ENCODE peak calls at places on chromosomes 2 and 18, in four cellular contexts. H is mammary epithelial cell, V is prostate gland, W is adrenal gland. F is an unnamed sample.

GRCh38 chr2:211035548-211036185 is 479.3 kb downstream of the CPS1 start:
- DNase-seq in H (peak), V (no peak), W (peak), F (peak)

GRCh38 chr2:233413529-233414272 is 59.4 kb downstream of the DGKD start:
- DNase-seq in H (peak), V (no peak), W (peak), F (no peak)

GRCh38 chr2:11154460-11155325 is 574 bp upstream of the SLC66A3 start:
- DNase-seq in H (peak), V (peak), W (peak), F (peak)

GRCh38 chr2:143321994-143322393 is 192.8 kb downstream of the ARHGAP15 start:
- DNase-seq in H (peak), V (no peak), W (no peak), F (peak)

GRCh38 chr18:62436636-62437519 is 85.9 kb upstream of the ZCCHC2 start:
- DNase-seq in H (peak), V (peak), W (peak), F (no peak)

GRCh38 chr2:218990052-218990451 is 3.2 kb downstream of the CRYBA2 start:
- DNase-seq in H (no peak), V (no peak), W (no peak), F (no peak)

GRCh38 chr2:101790856-101791255 is 93.3 kb downstream of the MAP4K4 start:
- DNase-seq in H (no peak), V (no peak), W (no peak), F (no peak)

GRCh38 chr2:88233216-88233615 is 63.1 kb downstream of the THNSL2 start:
- DNase-seq in H (no peak), V (no peak), W (no peak), F (no peak)

GRCh38 chr2:166628478-166629136 is 134.6 kb upstream of the SCN7A start:
- DNase-seq in H (no peak), V (no peak), W (no peak), F (no peak)

GRCh38 chr2:135256531-135257258 is 204.6 kb downstream of the RAB3GAP1 start:
- DNase-seq in H (peak), V (no peak), W (no peak), F (no peak)

GRCh38 chr2:203360833-203361430 is 32.7 kb downstream of the ABI2 start:
- DNase-seq in H (no peak), V (no peak), W (no peak), F (peak)

GRCh38 chr18:73749304-73749703 is 398.3 kb downstream of the FBXO15 start:
- DNase-seq in H (peak), V (no peak), W (no peak), F (no peak)

GRCh38 chr2:198127627-198128026 is 323.2 kb downstream of the PLCL1 start:
- DNase-seq in H (peak), V (no peak), W (peak), F (peak)

GRCh38 chr2:79882548-79882947 is 369.7 kb downstream of the CTNNA2 start:
- DNase-seq in H (no peak), V (no peak), W (no peak), F (no peak)

GRCh38 chr2:239549711-239550265 is 149.0 kb upstream of the HDAC4 start:
- DNase-seq in H (no peak), V (no peak), W (no peak), F (no peak)

GRCh38 chr2:88765154-88765948 is 73.9 kb downstream of the RPIA start:
- DNase-seq in H (peak), V (no peak), W (no peak), F (no peak)

GRCh38 chr2:240564571-240565266 is 3.6 kb upstream of the RNPEPL1 start:
- DNase-seq in H (no peak), V (no peak), W (peak), F (no peak)

GRCh38 chr2:161481619-161482018 is 65.5 kb downstream of the TBR1 start:
- DNase-seq in H (no peak), V (no peak), W (no peak), F (no peak)

GRCh38 chr2:241689306-241689705 is 2.7 kb upstream of the DTYMK start:
- DNase-seq in H (no peak), V (no peak), W (no peak), F (no peak)

GRCh38 chr2:37786854-37787253 is 115.4 kb upstream of the CDC42EP3 start:
- DNase-seq in H (peak), V (peak), W (no peak), F (peak)

GRCh38 chr2:217085543-217085942 is 225.7 kb upstream of the TNP1 start:
- DNase-seq in H (no peak), V (no peak), W (no peak), F (no peak)

GRCh38 chr2:47307066-47307465 is 95.9 kb upstream of the MSH2 start:
- DNase-seq in H (no peak), V (no peak), W (no peak), F (no peak)

GRCh38 chr18:79681484-79682387 is 2.1 kb downstream of the CTDP1 start:
- DNase-seq in H (peak), V (peak), W (no peak), F (no peak)

GRCh38 chr2:13584020-13584419 is 867.3 kb downstream of the TRIB2 start:
- DNase-seq in H (no peak), V (no peak), W (no peak), F (no peak)

GRCh38 chr18:72871091-72871490 is 3.3 kb upstream of the NETO1 start:
- DNase-seq in H (peak), V (no peak), W (no peak), F (no peak)

GRCh38 chr2:12856934-12857660 is 140.4 kb downstream of the TRIB2 start:
- DNase-seq in H (peak), V (no peak), W (no peak), F (no peak)

GRCh38 chr2:1677833-1678165 is 66.5 kb downstream of the PXDN start:
- DNase-seq in H (no peak), V (no peak), W (no peak), F (no peak)

GRCh38 chr2:42008241-42008911 is 39.4 kb upstream of the PKDCC start:
- DNase-seq in H (no peak), V (no peak), W (no peak), F (no peak)

GRCh38 chr2:12556762-12557161 is 160.0 kb upstream of the TRIB2 start:
- DNase-seq in H (peak), V (no peak), W (no peak), F (no peak)

GRCh38 chr2:64115808-64116598 is 28.2 kb downstream of the PELI1 start:
- DNase-seq in H (no peak), V (no peak), W (no peak), F (peak)

GRCh38 chr2:112839407-112840067 is 3.0 kb upstream of the IL1B start:
- DNase-seq in H (no peak), V (no peak), W (no peak), F (no peak)

GRCh38 chr2:104487381-104487780 is 366.5 kb upstream of the POU3F3 start:
- DNase-seq in H (no peak), V (no peak), W (no peak), F (no peak)

GRCh38 chr18:30177056-30177455 is 865.5 kb downstream of the DSC3 start:
- DNase-seq in H (peak), V (no peak), W (no peak), F (no peak)

GRCh38 chr18:11393486-11393885 is 215.9 kb upstream of the SLC35G4 start:
- DNase-seq in H (no peak), V (no peak), W (no peak), F (no peak)

GRCh38 chr18:34342960-34343359 is 118.2 kb upstream of the NOL4 start:
- DNase-seq in H (peak), V (no peak), W (no peak), F (no peak)

GRCh38 chr2:172234716-172235661 is 132.3 kb upstream of the DLX2 start:
- DNase-seq in H (no peak), V (no peak), W (no peak), F (no peak)
- H3K4me3 ChIP-seq in H (peak), V (peak), W (no peak), F (peak)

GRCh38 chr2:141021109-141021508 is 1109.7 kb downstream of the LRP1B start:
- DNase-seq in H (peak), V (no peak), W (no peak), F (no peak)
- H3K4me3 ChIP-seq in H (no peak), V (no peak), W (no peak), F (no peak)

DNA sequence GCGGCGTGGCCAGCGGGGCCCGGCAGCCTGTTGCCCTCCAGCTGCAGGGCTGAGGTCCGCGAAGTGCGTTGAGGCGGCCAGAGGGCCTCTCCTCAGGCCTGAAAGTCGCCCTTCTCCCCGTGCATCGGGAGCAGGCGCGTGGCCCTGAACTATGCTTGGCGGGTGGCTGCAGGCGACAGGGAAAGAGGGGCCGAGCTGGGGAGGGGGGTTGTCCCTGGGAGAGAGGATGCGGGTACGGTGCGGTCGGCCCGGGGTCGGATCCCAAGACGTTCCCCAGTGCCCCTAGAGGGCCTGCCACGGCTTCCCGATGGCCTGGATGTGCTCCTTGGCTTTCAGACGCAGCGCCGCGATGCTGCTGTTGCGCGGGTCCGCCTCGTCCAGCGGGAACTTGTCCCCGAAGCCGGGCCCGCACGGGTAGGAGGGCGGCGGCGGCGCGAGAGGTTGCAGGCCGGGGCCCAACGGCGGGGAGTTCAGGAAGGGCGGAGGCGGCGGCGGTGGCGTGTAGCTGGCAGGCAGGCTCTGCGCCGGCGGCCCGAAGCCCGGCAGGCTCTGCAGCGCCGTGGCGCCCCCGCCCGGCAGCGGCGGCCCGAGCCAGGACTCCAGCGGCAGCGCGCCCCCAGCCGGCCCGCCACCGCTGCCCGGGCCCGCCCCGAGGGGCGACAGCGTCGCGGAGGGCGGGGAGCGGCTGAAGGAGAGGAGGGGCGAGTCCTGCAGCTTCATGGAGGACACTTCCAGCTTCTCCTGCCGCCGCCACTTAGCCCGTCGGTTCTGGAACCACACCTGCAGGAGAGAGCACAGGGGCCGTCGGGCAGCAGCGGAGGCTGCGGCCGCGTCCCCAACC is 4.3 kb downstream of the RAX start:
- DNase-seq in H (no peak), V (no peak), W (no peak), F (peak)
- H3K4me3 ChIP-seq in H (peak), V (no peak), W (no peak), F (peak)

DNA sequence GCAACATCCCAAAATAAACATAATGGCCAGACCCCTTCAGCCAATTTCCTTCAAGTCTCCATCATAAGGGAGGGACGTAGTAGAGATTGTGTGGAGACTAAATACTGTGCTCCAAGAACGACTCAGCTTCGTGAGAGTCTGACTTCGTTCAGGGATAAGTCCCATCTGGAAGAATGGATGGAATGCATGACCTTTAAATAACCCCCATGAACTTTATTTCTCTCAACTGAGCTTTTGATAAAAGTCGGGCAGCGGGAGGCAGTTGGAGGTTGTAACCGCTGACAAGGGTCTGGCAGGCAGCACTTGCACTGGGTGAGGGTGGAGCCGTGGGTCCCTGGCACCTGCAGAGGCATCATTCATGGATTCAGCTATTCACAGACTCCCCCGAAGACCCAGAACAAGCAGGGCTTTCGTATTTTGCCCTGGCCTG is 115.9 kb downstream of the ZFP36L2 start:
- DNase-seq in H (no peak), V (no peak), W (no peak), F (no peak)
- H3K4me3 ChIP-seq in H (no peak), V (no peak), W (no peak), F (no peak)

GRCh38 chr2:29254-29653 is 17.1 kb downstream of the FAM110C start:
- DNase-seq in H (no peak), V (no peak), W (no peak), F (no peak)

GRCh38 chr2:32068-32467 is 14.2 kb downstream of the FAM110C start:
- DNase-seq in H (no peak), V (no peak), W (no peak), F (no peak)

GRCh38 chr2:38155-38554 is 8.2 kb downstream of the FAM110C start:
- DNase-seq in H (peak), V (no peak), W (no peak), F (no peak)

GRCh38 chr2:35846-36245 is 10.5 kb downstream of the FAM110C start:
- DNase-seq in H (peak), V (peak), W (no peak), F (no peak)

GRCh38 chr2:33620-34019 is 12.7 kb downstream of the FAM110C start:
- DNase-seq in H (peak), V (peak), W (no peak), F (no peak)
- H3K4me3 ChIP-seq in H (no peak), V (no peak), W (no peak), F (no peak)

DNA sequence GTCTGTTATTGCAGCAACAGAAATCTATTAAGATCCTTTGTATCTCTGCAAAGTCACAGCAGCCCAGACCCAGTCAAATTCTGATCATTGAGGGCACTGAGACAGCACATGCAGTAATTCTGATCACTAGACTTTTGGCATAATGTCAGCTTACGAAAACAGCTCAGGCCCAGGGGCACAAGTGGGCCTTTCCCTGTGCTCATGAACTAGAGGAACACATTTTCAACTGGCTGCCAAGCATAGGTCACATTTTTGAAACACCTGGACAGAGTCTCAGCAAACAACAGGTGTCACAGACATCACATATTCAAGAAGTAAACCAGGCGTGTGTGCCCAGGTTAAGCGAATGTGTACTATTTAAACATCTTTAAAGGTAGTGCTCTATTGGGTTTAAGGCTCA is 13.7 kb downstream of the DOCK10 start:
- DNase-seq in H (no peak), V (no peak), W (no peak), F (no peak)
- H3K4me3 ChIP-seq in H (no peak), V (no peak), W (no peak), F (no peak)

F was measured in HAP-1.